ENCODE peak calls at places on chromosomes 5 and 9, in nine cellular contexts. M is progenitor cell of endocrine pancreas; L is anterior cingulate cortex; C is sigmoid colon; D is GM19239; W is B cell; T is cardiac muscle cell; U is stimulated activated CD4-positive, alpha-beta T cell treated with anti-CD3 and anti-CD28 coated beads, Interleukin-12 subunit alpha, Interleukin-12 subunit beta, amount 100 ng/mL, for 24 hours; X is CD4-positive, alpha-beta memory T cell. P is an unnamed sample.

GRCh38 chr5:37304888-37305287 is 55.7 kb upstream of the CPLANE1 start:
- DNase-seq in M (no peak), L (no peak), C (no peak), D (no peak), W (no peak), T (no peak), U (no peak), X (no peak), P (no peak)

GRCh38 chr9:93904649-93905472 is 50.3 kb downstream of the BARX1 start:
- DNase-seq in M (no peak), L (no peak), C (peak), D (no peak), W (no peak), T (no peak), U (no peak), X (no peak), P (no peak)

GRCh38 chr9:21831841-21832509 is 29.5 kb downstream of the MTAP start:
- DNase-seq in M (no peak), L (no peak), C (no peak), D (peak), W (no peak), T (no peak), U (no peak), X (no peak), P (peak)

GRCh38 chr5:95555553-95555952 is 652 bp downstream of the ARSK start:
- DNase-seq in M (no peak), L (no peak), C (no peak), D (no peak), W (no peak), T (no peak), U (no peak), X (no peak), P (no peak)

GRCh38 chr5:134525687-134526482 is 415 bp downstream of the JADE2 start:
- DNase-seq in M (peak), L (peak), C (peak), D (no peak), W (peak), T (peak), U (no peak), X (peak), P (peak)

GRCh38 chr5:110751902-110752762 is 13.3 kb downstream of the SLC25A46 start:
- DNase-seq in M (no peak), L (no peak), C (no peak), D (peak), W (no peak), T (no peak), U (no peak), X (peak), P (peak)

GRCh38 chr5:173016069-173016455 is 32.5 kb downstream of the ATP6V0E1 start:
- DNase-seq in M (no peak), L (no peak), C (no peak), D (no peak), W (no peak), T (no peak), U (no peak), X (no peak), P (no peak)

GRCh38 chr5:100505984-100506670 is 29.0 kb upstream of the FAM174A start:
- DNase-seq in M (no peak), L (no peak), C (no peak), D (no peak), W (no peak), T (no peak), U (no peak), X (no peak), P (no peak)

GRCh38 chr9:105037139-105037538 is 109.2 kb upstream of the ABCA1 start:
- DNase-seq in M (no peak), L (no peak), C (no peak), D (no peak), W (no peak), T (no peak), U (no peak), X (no peak), P (no peak)

GRCh38 chr9:19510907-19511306 is 102.1 kb downstream of the ACER2 start:
- DNase-seq in M (no peak), L (no peak), C (no peak), D (no peak), W (no peak), T (no peak), U (no peak), X (no peak), P (no peak)

P was measured in GM13976.